ENCODE peak calls at places on chromosomes 13 and 19, in ten cellular contexts. T, Q, F, U, A, V, Y, C, G and O are unnamed samples.

GRCh38 chr19:7142771-7143170 is 73.3 kb downstream of the ZNF557 start:
- DNase-seq in V (no peak), C (no peak), A (no peak), G (no peak), F (no peak), Q (no peak), U (no peak), Y (no peak), T (no peak), O (no peak)

GRCh38 chr19:47350599-47350998 is 1.5 kb downstream of the DHX34 start:
- DNase-seq in V (no peak), F (no peak), Y (no peak), T (no peak), G (no peak), A (no peak), C (no peak), U (no peak), Q (no peak), O (no peak)

GRCh38 chr13:75334634-75335447 is 147.1 kb downstream of the TBC1D4 start:
- DNase-seq in C (no peak), T (no peak), V (no peak), Y (no peak), U (no peak), A (no peak), G (no peak), Q (no peak), F (no peak), O (no peak)

GRCh38 chr13:114009590-114010400 is 35.9 kb upstream of the C13orf46 start:
- DNase-seq in V (no peak), G (peak), A (no peak), Q (no peak), U (peak), F (no peak), Y (no peak), C (no peak), T (no peak), O (no peak)

GRCh38 chr13:72435251-72435650 is 292.2 kb downstream of the MZT1 start:
- DNase-seq in T (no peak), G (no peak), F (no peak), U (no peak), Q (no peak), V (no peak), C (no peak), A (no peak), Y (no peak), O (no peak)

GRCh38 chr13:23711355-23711754 is 141.1 kb downstream of the TNFRSF19 start:
- DNase-seq in T (no peak), G (no peak), F (no peak), Y (no peak), C (no peak), Q (no peak), V (no peak), A (no peak), U (no peak), O (no peak)

GRCh38 chr19:2627319-2627829 is 75.1 kb downstream of the GNG7 start:
- DNase-seq in Y (no peak), C (peak), U (no peak), F (no peak), G (peak), A (peak), V (no peak), Q (peak), T (peak), O (no peak)

GRCh38 chr19:6275170-6275744 is 4.5 kb downstream of the MLLT1 start:
- DNase-seq in G (no peak), C (no peak), Q (no peak), U (no peak), V (no peak), T (no peak), F (no peak), Y (no peak), A (no peak), O (no peak)

GRCh38 chr19:53102186-53102585 is 1.0 kb downstream of the ZNF160 start:
- DNase-seq in V (no peak), A (no peak), Y (no peak), C (no peak), Q (no peak), G (no peak), T (no peak), F (no peak), U (no peak), O (no peak)

GRCh38 chr13:112844879-112845278 is 124.1 kb upstream of the MCF2L start:
- DNase-seq in F (no peak), C (no peak), V (no peak), G (no peak), A (no peak), Q (no peak), T (no peak), Y (no peak), U (no peak), O (no peak)

GRCh38 chr19:58338825-58339558 is 12.2 kb downstream of the ZSCAN22 start:
- DNase-seq in A (no peak), C (no peak), T (no peak), Q (no peak), G (no peak), V (no peak), F (peak), Y (no peak), U (peak), O (no peak)

GRCh38 chr13:99803141-99803540 is 168.4 kb downstream of the ZIC5 start:
- DNase-seq in Q (no peak), F (peak), C (no peak), U (no peak), A (no peak), Y (no peak), G (no peak), T (no peak), V (no peak), O (no peak)

GRCh38 chr19:47483200-47483599 is 819 bp downstream of the KPTN start:
- DNase-seq in G (peak), V (no peak), C (no peak), Y (no peak), T (no peak), Q (no peak), A (no peak), F (no peak), U (no peak), O (no peak)

GRCh38 chr13:98496239-98496668 is 80.7 kb downstream of the STK24 start:
- DNase-seq in T (no peak), Y (no peak), U (no peak), Q (no peak), C (no peak), A (no peak), G (peak), V (no peak), F (no peak), O (no peak)

GRCh38 chr19:46736544-46737274 is 9.1 kb upstream of the FKRP start:
- DNase-seq in Q (no peak), Y (no peak), G (no peak), U (no peak), T (no peak), F (no peak), C (no peak), V (no peak), A (peak), O (no peak)

GRCh38 chr13:46183018-46183940 is 1.3 kb upstream of the LCP1 start:
- DNase-seq in G (no peak), T (no peak), A (no peak), Y (no peak), V (no peak), Q (no peak), U (no peak), C (no peak), F (no peak), O (no peak)

GRCh38 chr13:111469916-111470506 is 149.6 kb downstream of the TEX29 start:
- DNase-seq in G (no peak), A (peak), Q (no peak), T (no peak), Y (no peak), V (no peak), C (no peak), F (no peak), U (no peak), O (no peak)

GRCh38 chr13:39597828-39598227 is 5.2 kb downstream of the LHFPL6 start:
- DNase-seq in V (no peak), U (no peak), C (no peak), A (no peak), Q (peak), F (no peak), G (no peak), Y (no peak), T (no peak), O (no peak)

GRCh38 chr19:13574933-13575332 is 68.7 kb upstream of the CACNA1A start:
- DNase-seq in Q (no peak), C (no peak), V (no peak), T (no peak), U (peak), G (no peak), A (no peak), F (peak), Y (no peak), O (no peak)
- TF ChIP-seq CTCF in Q (peak), C (no peak), V (no peak), T (peak), U (no peak), G (no peak), A (no peak), F (peak), Y (no peak), O (no peak)

DNA sequence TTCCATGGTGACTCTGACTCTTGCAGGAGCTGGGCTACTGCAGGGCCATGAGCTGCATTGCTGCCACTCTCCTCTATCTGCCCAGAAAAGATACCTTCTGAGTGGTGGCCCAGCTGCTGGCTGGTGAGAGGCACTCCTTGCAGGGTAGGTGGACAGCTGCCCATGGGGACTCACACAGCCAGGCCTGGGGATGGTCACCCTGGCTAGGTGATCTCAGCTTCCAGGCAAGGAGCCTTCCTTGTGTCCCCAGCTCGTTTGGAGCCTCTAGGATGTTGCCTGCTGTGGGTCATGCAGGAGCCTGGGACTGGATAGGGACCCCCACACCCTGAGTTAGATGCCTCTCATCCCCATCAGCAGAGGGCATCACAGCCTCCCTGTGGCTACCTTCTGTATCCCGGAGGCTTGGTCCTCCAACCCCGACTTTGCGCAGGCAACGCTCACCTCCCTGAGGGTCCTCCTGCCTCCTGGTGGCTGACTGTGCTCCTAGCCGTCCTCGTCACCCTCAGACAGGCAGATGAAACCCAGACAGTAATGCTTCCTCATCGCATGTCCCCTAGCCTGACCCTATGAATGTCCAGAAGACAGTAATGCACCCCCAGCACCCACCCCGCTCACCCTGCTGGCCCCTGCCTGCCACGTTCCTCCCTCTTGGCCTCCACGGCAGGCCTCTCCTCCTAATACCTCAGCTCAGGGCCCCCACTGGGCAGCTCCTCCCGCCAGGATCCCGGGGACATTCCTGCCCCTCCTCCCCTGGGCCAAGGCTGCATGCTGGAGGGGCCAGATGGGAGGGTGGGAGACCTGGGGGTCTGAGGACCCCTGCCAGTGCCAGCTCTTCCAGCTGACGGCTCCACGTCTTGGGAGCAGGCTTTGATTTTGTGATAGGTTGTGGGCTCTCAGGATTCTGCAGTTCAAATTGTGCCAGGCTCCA is 13.6 kb upstream of the ZNF14 start:
- DNase-seq in V (no peak), C (no peak), F (no peak), Q (no peak), Y (peak), U (peak), T (no peak), A (no peak), G (no peak), O (no peak)
- TF ChIP-seq CTCF in V (no peak), C (no peak), F (peak), Q (no peak), Y (no peak), U (peak), T (no peak), A (no peak), G (no peak), O (no peak)

GRCh38 chr13:26255717-26256277 is 1.9 kb downstream of the CDK8 start:
- DNase-seq in V (no peak), G (no peak), C (no peak), U (no peak), A (no peak), F (no peak), Q (peak), T (no peak), Y (no peak), O (no peak)
- TF ChIP-seq CTCF in V (no peak), G (no peak), C (peak), U (no peak), A (no peak), F (no peak), Q (peak), T (peak), Y (no peak), O (no peak)

GRCh38 chr19:56725829-56726424 is 54.4 kb upstream of the ZNF835 start:
- DNase-seq in U (no peak), V (no peak), C (no peak), Q (no peak), G (no peak), T (no peak), F (no peak), A (peak), Y (no peak), O (no peak)
- TF ChIP-seq CTCF in U (no peak), V (no peak), C (no peak), Q (no peak), G (no peak), T (no peak), F (no peak), A (peak), Y (no peak), O (no peak)

GRCh38 chr13:37984357-37984756 is 114.8 kb upstream of the TRPC4 start:
- DNase-seq in A (no peak), U (peak), T (no peak), C (no peak), G (no peak), Q (no peak), F (no peak), V (no peak), Y (no peak), O (no peak)
- TF ChIP-seq CTCF in A (no peak), U (peak), T (no peak), C (no peak), G (no peak), Q (no peak), F (peak), V (no peak), Y (no peak), O (no peak)

DNA sequence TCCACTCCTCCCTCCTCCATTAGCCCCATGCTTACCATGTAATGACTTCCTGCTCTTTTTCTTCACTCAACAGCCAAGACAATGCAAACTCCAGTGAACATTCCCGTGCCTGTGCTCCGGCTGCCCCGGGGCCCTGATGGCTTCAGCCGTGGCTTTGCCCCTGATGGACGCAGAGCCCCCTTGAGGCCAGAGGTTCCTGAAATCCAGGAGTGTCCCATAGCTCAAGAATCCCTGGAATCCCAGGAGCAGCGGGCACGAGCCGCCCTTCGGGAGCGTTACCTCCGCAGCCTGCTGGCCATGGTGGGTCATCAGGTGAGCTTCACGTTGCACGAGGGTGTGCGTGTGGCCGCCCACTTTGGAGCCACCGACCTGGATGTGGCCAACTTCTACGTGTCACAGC is 2.9 kb upstream of the PPP1R37 start:
- DNase-seq in T (no peak), C (no peak), U (peak), G (no peak), V (no peak), F (peak), Q (no peak), A (no peak), Y (no peak), O (no peak)
- TF ChIP-seq CTCF in T (no peak), C (no peak), U (peak), G (no peak), V (no peak), F (peak), Q (no peak), A (no peak), Y (no peak), O (no peak)

GRCh38 chr19:17192751-17193150 is 22.4 kb upstream of the USE1 start:
- DNase-seq in T (no peak), U (no peak), C (no peak), F (no peak), A (no peak), G (no peak), Q (no peak), Y (no peak), V (no peak), O (no peak)
- TF ChIP-seq CTCF in T (no peak), U (no peak), C (no peak), F (no peak), A (no peak), G (no peak), Q (no peak), Y (no peak), V (no peak), O (no peak)

GRCh38 chr19:49506575-49507105 is 5.8 kb upstream of the FCGRT start:
- DNase-seq in G (no peak), Y (peak), T (no peak), A (peak), Q (peak), V (no peak), F (peak), U (peak), C (peak), O (peak)

GRCh38 chr19:49499030-49499670 is 2.9 kb downstream of the RPS11 start:
- DNase-seq in A (no peak), Y (no peak), Q (no peak), T (no peak), U (no peak), V (no peak), C (peak), F (no peak), G (no peak), O (no peak)

GRCh38 chr19:49498475-49498874 is 2.2 kb downstream of the RPS11 start:
- DNase-seq in T (no peak), Y (no peak), F (no peak), G (no peak), Q (no peak), A (no peak), U (no peak), V (no peak), C (no peak), O (no peak)

GRCh38 chr19:49503582-49503962 is 7.3 kb downstream of the RPS11 start:
- DNase-seq in C (no peak), A (no peak), V (no peak), U (no peak), T (no peak), Q (no peak), G (no peak), F (no peak), Y (no peak), O (no peak)

GRCh38 chr19:49502866-49503581 is 6.8 kb downstream of the RPS11 start:
- DNase-seq in U (no peak), A (peak), C (peak), Q (peak), V (no peak), T (peak), G (peak), F (no peak), Y (peak), O (no peak)
- TF ChIP-seq CTCF in U (peak), A (peak), C (peak), Q (peak), V (no peak), T (peak), G (peak), F (peak), Y (peak), O (peak)

GRCh38 chr13:92221916-92222315 is 823.5 kb downstream of the GPC5 start:
- DNase-seq in G (no peak), V (no peak), U (no peak), C (no peak), Y (no peak), Q (no peak), F (no peak), A (no peak), T (no peak), O (no peak)

GRCh38 chr13:92224825-92225224 is 826.4 kb downstream of the GPC5 start:
- DNase-seq in Y (no peak), C (no peak), A (no peak), V (no peak), Q (peak), T (no peak), U (no peak), G (no peak), F (no peak), O (no peak)

GRCh38 chr13:92225861-92226260 is 827.4 kb downstream of the GPC5 start:
- DNase-seq in G (no peak), A (no peak), T (no peak), F (no peak), V (no peak), U (no peak), C (no peak), Y (no peak), Q (no peak), O (no peak)

GRCh38 chr13:92224052-92224821 is 825.8 kb downstream of the GPC5 start:
- DNase-seq in G (no peak), Y (no peak), U (no peak), T (peak), F (no peak), V (no peak), C (no peak), A (no peak), Q (peak), O (no peak)
- TF ChIP-seq CTCF in G (no peak), Y (no peak), U (no peak), T (no peak), F (no peak), V (no peak), C (no peak), A (no peak), Q (no peak), O (no peak)